ENCODE peak calls at places on chromosomes 13 and 19, in five cellular contexts. E is left lung, P is A549, A is cardiac fibroblast, U is GM23338. H is an unnamed sample.

GRCh38 chr19:47637550-47637949 is 28.6 kb downstream of the BICRA start:
- DNase-seq in A (peak; percentile 74), U (no peak), E (no peak), P (no peak), H (no peak)

GRCh38 chr19:42283248-42284065 is 14.4 kb downstream of the CIC start:
- DNase-seq in A (peak; percentile 90), P (peak; percentile 97), E (peak; percentile 97), U (peak; percentile 98), H (no peak)

GRCh38 chr13:80979035-80979641 is 638.2 kb upstream of the SPRY2 start:
- DNase-seq in P (peak; percentile 70), A (peak; percentile 89), E (no peak), U (peak; percentile 78), H (peak; percentile 13)

GRCh38 chr13:93146584-93147292 is 79.9 kb upstream of the GPC6 start:
- DNase-seq in A (peak; percentile 67), E (no peak), U (no peak), P (no peak), H (no peak)

GRCh38 chr13:28012896-28013295 is 24.4 kb upstream of the URAD start:
- DNase-seq in U (no peak), P (no peak), E (no peak), A (no peak), H (peak; percentile 69)

GRCh38 chr19:50906217-50906616 is 5.0 kb downstream of the KLK4 start:
- DNase-seq in P (peak; percentile 39), E (no peak), A (no peak), U (peak; percentile 93), H (no peak)

GRCh38 chr19:32041681-32042292 is 303.6 kb upstream of the ZNF507 start:
- DNase-seq in A (peak; percentile 28), E (no peak), P (peak; percentile 47), U (peak; percentile 74), H (no peak)

GRCh38 chr19:19034204-19034624 is 811 bp downstream of the ARMC6 start:
- DNase-seq in P (peak; percentile 83), A (peak; percentile 71), E (peak; percentile 87), U (peak; percentile 87), H (peak; percentile 68)

GRCh38 chr13:73223372-73223781 is 164.6 kb downstream of the KLF5 start:
- DNase-seq in E (no peak), U (no peak), P (no peak), A (no peak), H (peak; percentile 26)

GRCh38 chr13:97653741-97654140 is 219.8 kb downstream of the RAP2A start:
- DNase-seq in U (no peak), A (no peak), E (no peak), P (no peak), H (no peak)

GRCh38 chr19:7932276-7932929 is 6.5 kb upstream of the CTXN1 start:
- DNase-seq in A (no peak), P (no peak), U (no peak), E (peak; percentile 60), H (no peak)

GRCh38 chr13:77330009-77330471 is 3.1 kb upstream of the MYCBP2 start:
- DNase-seq in E (no peak), A (no peak), U (no peak), P (no peak), H (no peak)

GRCh38 chr13:109669234-109669612 is 117.2 kb downstream of the IRS2 start:
- DNase-seq in U (no peak), P (no peak), E (no peak), A (no peak), H (no peak)

GRCh38 chr13:98977568-98978270 is at the start of gene DOCK9:
- DNase-seq in E (peak; percentile 74), A (peak; percentile 79), U (peak; percentile 60), P (no peak), H (no peak)

GRCh38 chr13:63421113-63421512 is 2005.5 kb upstream of the PCDH20 start:
- DNase-seq in U (no peak), E (no peak), A (no peak), P (no peak), H (no peak)

GRCh38 chr13:76745246-76746200 is 140.7 kb downstream of the KCTD12 start:
- DNase-seq in E (no peak), A (no peak), U (peak; percentile 15), P (no peak), H (peak; percentile 58)

GRCh38 chr13:98482476-98483444 is 94.1 kb downstream of the STK24 start:
- DNase-seq in A (peak; percentile 76), P (no peak), E (peak; percentile 87), U (peak; percentile 46), H (no peak)

GRCh38 chr13:79124183-79124582 is 281.9 kb downstream of the RBM26 start:
- DNase-seq in A (no peak), P (no peak), U (no peak), E (no peak), H (no peak)

GRCh38 chr19:5321851-5322681 is 18.5 kb downstream of the PTPRS start:
- DNase-seq in U (peak; percentile 65), P (no peak), E (peak; percentile 54), A (no peak), H (peak; percentile 74)

GRCh38 chr13:30738526-30738925 is 3.2 kb downstream of the ALOX5AP start:
- DNase-seq in A (no peak), E (no peak), P (no peak), U (no peak), H (no peak)

GRCh38 chr13:30736461-30736860 is 1.1 kb downstream of the ALOX5AP start:
- DNase-seq in E (no peak), A (no peak), P (no peak), U (no peak), H (no peak)

GRCh38 chr13:30736921-30737320 is 1.6 kb downstream of the ALOX5AP start:
- DNase-seq in U (no peak), P (no peak), E (no peak), A (no peak), H (no peak)

GRCh38 chr13:30738946-30739528 is 3.7 kb downstream of the ALOX5AP start:
- DNase-seq in U (no peak), E (no peak), P (no peak), A (no peak), H (no peak)

GRCh38 chr13:30737511-30738342 is 2.4 kb downstream of the ALOX5AP start:
- DNase-seq in P (no peak), U (no peak), A (no peak), E (no peak), H (no peak)
- H3K4me3 ChIP-seq in P (no peak overlapping the region), U (no peak overlapping the region), A (no peak overlapping the region), E (peak overlapping the region; percentile 50), H (no peak overlapping the region)

DNA sequence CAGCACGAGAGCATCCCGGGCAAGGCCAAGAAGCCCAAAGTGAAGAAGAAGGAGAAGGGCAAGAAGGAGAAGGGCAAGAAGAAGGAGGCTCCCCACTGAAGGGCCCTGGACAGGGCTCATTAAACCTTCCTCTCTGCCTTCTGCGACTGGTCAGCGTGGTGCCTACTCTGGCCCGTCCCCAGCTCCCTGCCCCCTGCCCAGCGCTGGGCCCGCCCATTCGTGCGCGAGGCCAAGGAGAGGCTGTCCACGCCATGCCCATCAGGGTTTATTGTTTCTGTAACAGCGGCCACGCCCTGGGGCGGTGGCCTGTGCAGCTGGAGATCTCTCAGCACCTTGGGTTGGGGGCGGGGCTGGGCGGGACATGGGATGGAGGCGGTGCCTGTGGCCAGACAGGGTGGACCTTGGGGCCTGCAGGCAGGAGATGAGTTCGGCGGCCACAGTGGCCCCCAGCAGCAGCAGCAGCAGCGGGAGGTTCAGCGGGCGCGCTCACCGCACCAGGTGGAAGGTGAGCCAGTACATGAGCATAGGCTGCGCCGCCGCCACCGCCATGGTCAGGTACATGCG is 897 bp downstream of the C19orf33 start:
- DNase-seq in A (no peak), E (peak; percentile 92), P (peak; percentile 100), U (peak; percentile 98), H (no peak)
- H3K4me3 ChIP-seq in A (no peak overlapping the region), E (peak overlapping the region; percentile 44), P (peak overlapping the region; percentile 60), U (peak overlapping the region; percentile 87), H (no peak overlapping the region)

GRCh38 chr13:19169991-19170390 is 11.6 kb downstream of the TUBA3C start:
- DNase-seq in U (no peak), A (no peak), E (no peak), P (no peak), H (no peak)
- H3K4me3 ChIP-seq in U (no peak overlapping the region), A (no peak overlapping the region), E (no peak overlapping the region), P (no peak overlapping the region), H (no peak overlapping the region)

DNA sequence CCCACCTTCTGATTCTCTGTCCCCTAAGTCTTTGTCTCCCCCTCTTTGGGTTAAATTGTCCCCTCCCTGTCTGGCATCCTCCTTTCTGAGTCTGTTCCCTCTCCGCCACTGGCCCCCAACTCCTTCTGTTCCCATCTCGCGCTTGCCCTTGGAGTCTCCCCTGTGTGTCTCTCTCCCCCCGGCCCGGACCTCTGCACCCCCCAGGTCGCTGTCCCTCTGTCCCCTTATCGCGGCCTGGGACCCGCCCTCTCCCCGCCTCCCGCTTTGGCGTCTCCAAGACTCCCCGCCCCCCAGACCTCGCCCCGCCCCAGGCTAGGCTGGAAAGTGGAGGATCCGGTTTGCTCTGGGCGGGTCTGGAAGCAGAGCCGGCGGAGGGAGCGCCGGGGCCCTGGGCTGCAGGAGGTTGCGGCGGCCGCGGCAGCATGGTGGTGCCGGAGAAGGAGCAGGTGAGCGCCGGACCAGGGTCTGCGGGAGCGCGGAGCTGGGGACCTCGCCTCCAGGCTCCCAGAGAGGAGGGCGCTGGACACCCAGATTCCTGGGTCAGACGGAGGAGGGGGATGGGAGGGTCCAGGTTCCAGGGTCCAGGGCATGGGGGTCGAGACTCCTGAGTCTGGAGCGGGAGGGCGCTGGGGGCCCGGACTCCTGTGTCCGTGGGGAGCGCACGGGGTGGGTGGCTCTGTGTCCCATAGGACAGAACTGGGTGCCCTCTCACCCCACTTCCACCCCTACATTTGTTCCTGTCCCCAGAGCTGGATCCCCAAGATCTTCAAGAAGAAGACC is at the start of gene TRPM4:
- DNase-seq in P (peak; percentile 84), U (peak; percentile 97), A (peak; percentile 70), E (peak; percentile 95), H (no peak)
- H3K4me3 ChIP-seq in P (peak within 1 kb of the TSS; percentile 93), U (peak within 1 kb of the TSS; percentile 84), A (peak within 1 kb of the TSS; percentile 98), E (peak within 1 kb of the TSS; percentile 71), H (no peak within 1 kb of the TSS)

GRCh38 chr19:33717878-33718277 is 78.8 kb upstream of the KCTD15 start:
- DNase-seq in E (no peak), A (no peak), P (no peak), U (no peak), H (no peak)

GRCh38 chr19:33714149-33714548 is 82.5 kb upstream of the KCTD15 start:
- DNase-seq in E (no peak), U (no peak), A (no peak), P (no peak), H (no peak)

GRCh38 chr19:33715462-33715861 is 81.2 kb upstream of the KCTD15 start:
- DNase-seq in P (no peak), E (no peak), U (no peak), A (no peak), H (no peak)

GRCh38 chr19:33713194-33713593 is 83.5 kb upstream of the KCTD15 start:
- DNase-seq in E (no peak), A (no peak), U (no peak), P (no peak), H (no peak)

GRCh38 chr19:33712268-33712667 is 84.4 kb upstream of the KCTD15 start:
- DNase-seq in A (no peak), U (no peak), P (no peak), E (no peak), H (no peak)
- H3K4me3 ChIP-seq in A (no peak overlapping the region), U (no peak overlapping the region), P (no peak overlapping the region), E (no peak overlapping the region), H (no peak overlapping the region)

GRCh38 chr13:113110048-113110851 is 4.7 kb downstream of the F7 start:
- DNase-seq in E (peak; percentile 77), P (no peak), U (peak; percentile 55), A (peak; percentile 7), H (no peak)
- H3K4me3 ChIP-seq in E (peak overlapping the region; percentile 28), P (no peak overlapping the region), U (peak overlapping the region; percentile 54), A (no peak overlapping the region), H (no peak overlapping the region)